ENCODE peak calls at places on chromosomes 6 and 20, in seven cellular contexts. One of them, this sample, is unnamed.

GRCh38 chr20:61988665-61989064 is 77.0 kb downstream of the TAF4 start:
- DNase-seq in H1: no peak
- DNase-seq in HCT116: no peak
- DNase-seq in GM12878: no peak
- DNase-seq in SK-N-SH: no peak
- DNase-seq in HepG2: no peak
- DNase-seq in K562: no peak
- DNase-seq in this sample: no peak

GRCh38 chr6:127148511-127148910 is 30.0 kb downstream of the RSPO3 start:
- DNase-seq in H1: no peak
- DNase-seq in SK-N-SH: no peak
- DNase-seq in K562: no peak
- DNase-seq in GM12878: no peak
- DNase-seq in HCT116: no peak
- DNase-seq in HepG2: no peak
- DNase-seq in this sample: no peak

GRCh38 chr6:109978174-109979032 is at the start of gene GPR6:
- DNase-seq in HCT116: no peak
- DNase-seq in K562: peak; percentile 63
- DNase-seq in H1: peak; percentile 97
- DNase-seq in HepG2: peak; percentile 24
- DNase-seq in GM12878: no peak
- DNase-seq in SK-N-SH: peak; percentile 76
- DNase-seq in this sample: peak; percentile 77

GRCh38 chr6:16654703-16655102 is 106.6 kb downstream of the ATXN1 start:
- DNase-seq in SK-N-SH: no peak
- DNase-seq in GM12878: no peak
- DNase-seq in H1: no peak
- DNase-seq in K562: no peak
- DNase-seq in HepG2: no peak
- DNase-seq in HCT116: no peak
- DNase-seq in this sample: no peak

GRCh38 chr20:1005452-1006027 is 3.4 kb upstream of the RSPO4 start:
- DNase-seq in HepG2: peak; percentile 59
- DNase-seq in HCT116: peak; percentile 63
- DNase-seq in SK-N-SH: peak; percentile 66
- DNase-seq in K562: peak; percentile 59
- DNase-seq in GM12878: peak; percentile 2
- DNase-seq in H1: peak; percentile 57
- DNase-seq in this sample: peak; percentile 85

GRCh38 chr6:130900913-130901312 is 73.7 kb downstream of the SMLR1 start:
- DNase-seq in HepG2: no peak
- DNase-seq in HCT116: peak; percentile 21
- DNase-seq in H1: no peak
- DNase-seq in K562: no peak
- DNase-seq in GM12878: no peak
- DNase-seq in SK-N-SH: no peak
- DNase-seq in this sample: no peak

GRCh38 chr6:13412639-13413465 is 74.5 kb downstream of the GFOD1 start:
- DNase-seq in GM12878: no peak
- DNase-seq in H1: no peak
- DNase-seq in HepG2: peak; percentile 80
- DNase-seq in HCT116: no peak
- DNase-seq in SK-N-SH: no peak
- DNase-seq in K562: no peak
- DNase-seq in this sample: no peak

GRCh38 chr6:33651947-33652346 is 30.8 kb downstream of the ITPR3 start:
- DNase-seq in H1: no peak
- DNase-seq in K562: no peak
- DNase-seq in HepG2: no peak
- DNase-seq in GM12878: no peak
- DNase-seq in SK-N-SH: no peak
- DNase-seq in HCT116: no peak
- DNase-seq in this sample: no peak

GRCh38 chr6:143061597-143062385 is 1.1 kb downstream of the AIG1 start:
- DNase-seq in K562: no peak
- DNase-seq in SK-N-SH: no peak
- DNase-seq in GM12878: no peak
- DNase-seq in HepG2: peak; percentile 86
- DNase-seq in H1: no peak
- DNase-seq in HCT116: no peak
- DNase-seq in this sample: no peak

GRCh38 chr6:33929575-33930288 is 125.9 kb upstream of the MLN start:
- DNase-seq in K562: no peak
- DNase-seq in HepG2: no peak
- DNase-seq in GM12878: no peak
- DNase-seq in HCT116: no peak
- DNase-seq in SK-N-SH: no peak
- DNase-seq in H1: no peak
- DNase-seq in this sample: no peak

GRCh38 chr6:22343864-22344263 is 47.0 kb upstream of the PRL start:
- DNase-seq in SK-N-SH: no peak
- DNase-seq in HCT116: no peak
- DNase-seq in GM12878: no peak
- DNase-seq in K562: no peak
- DNase-seq in HepG2: no peak
- DNase-seq in H1: no peak
- DNase-seq in this sample: peak; percentile 26

GRCh38 chr6:4545929-4546328 is 230.3 kb upstream of the CDYL start:
- DNase-seq in GM12878: no peak
- DNase-seq in K562: no peak
- DNase-seq in H1: no peak
- DNase-seq in HCT116: no peak
- DNase-seq in HepG2: no peak
- DNase-seq in SK-N-SH: no peak
- DNase-seq in this sample: no peak

DNA sequence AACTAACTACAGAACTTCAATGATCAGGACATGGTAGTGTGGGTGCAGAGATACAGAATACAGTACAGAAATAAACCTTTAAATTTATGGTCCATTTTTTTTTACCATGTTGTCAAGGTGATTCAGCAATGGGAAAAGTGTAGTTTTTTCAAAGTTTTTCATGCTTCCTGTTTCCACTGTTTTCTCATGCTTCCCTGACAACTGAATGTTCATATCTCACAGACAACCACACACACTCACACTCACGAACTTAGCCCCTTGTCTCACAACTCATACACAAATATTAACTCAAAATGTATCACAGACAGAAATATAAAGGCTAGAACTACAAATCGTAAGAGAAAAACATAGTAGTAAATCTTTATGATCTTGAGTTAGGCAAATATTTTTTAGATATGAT is 232.6 kb upstream of the CDYL start:
- DNase-seq in H1: no peak
- DNase-seq in SK-N-SH: no peak
- DNase-seq in HepG2: no peak
- DNase-seq in HCT116: no peak
- DNase-seq in K562: no peak
- DNase-seq in GM12878: no peak
- DNase-seq in this sample: no peak
- TF ChIP-seq JUND in H1: no peak
- TF ChIP-seq JUND in SK-N-SH: no peak
- TF ChIP-seq JUND in HepG2: no peak
- TF ChIP-seq JUND in HCT116: no peak
- TF ChIP-seq JUND in K562: no peak
- TF ChIP-seq JUND in GM12878: no peak
- TF ChIP-seq JUND in this sample: no peak

GRCh38 chr6:139711714-139712585 is 337.5 kb upstream of the CITED2 start:
- DNase-seq in HCT116: no peak
- DNase-seq in HepG2: no peak
- DNase-seq in SK-N-SH: no peak
- DNase-seq in K562: no peak
- DNase-seq in H1: no peak
- DNase-seq in GM12878: no peak
- DNase-seq in this sample: no peak
- TF ChIP-seq JUND in HCT116: no peak
- TF ChIP-seq JUND in HepG2: no peak
- TF ChIP-seq JUND in SK-N-SH: peak; percentile 24
- TF ChIP-seq JUND in K562: no peak
- TF ChIP-seq JUND in H1: no peak
- TF ChIP-seq JUND in GM12878: no peak
- TF ChIP-seq JUND in this sample: no peak

GRCh38 chr6:119314894-119315272 is 34.7 kb downstream of the MAN1A1 start:
- DNase-seq in HepG2: no peak
- DNase-seq in GM12878: no peak
- DNase-seq in K562: peak; percentile 38
- DNase-seq in HCT116: no peak
- DNase-seq in SK-N-SH: no peak
- DNase-seq in H1: no peak
- DNase-seq in this sample: no peak
- TF ChIP-seq JUND in HepG2: no peak
- TF ChIP-seq JUND in GM12878: no peak
- TF ChIP-seq JUND in K562: no peak
- TF ChIP-seq JUND in HCT116: no peak
- TF ChIP-seq JUND in SK-N-SH: no peak
- TF ChIP-seq JUND in H1: no peak
- TF ChIP-seq JUND in this sample: no peak

DNA sequence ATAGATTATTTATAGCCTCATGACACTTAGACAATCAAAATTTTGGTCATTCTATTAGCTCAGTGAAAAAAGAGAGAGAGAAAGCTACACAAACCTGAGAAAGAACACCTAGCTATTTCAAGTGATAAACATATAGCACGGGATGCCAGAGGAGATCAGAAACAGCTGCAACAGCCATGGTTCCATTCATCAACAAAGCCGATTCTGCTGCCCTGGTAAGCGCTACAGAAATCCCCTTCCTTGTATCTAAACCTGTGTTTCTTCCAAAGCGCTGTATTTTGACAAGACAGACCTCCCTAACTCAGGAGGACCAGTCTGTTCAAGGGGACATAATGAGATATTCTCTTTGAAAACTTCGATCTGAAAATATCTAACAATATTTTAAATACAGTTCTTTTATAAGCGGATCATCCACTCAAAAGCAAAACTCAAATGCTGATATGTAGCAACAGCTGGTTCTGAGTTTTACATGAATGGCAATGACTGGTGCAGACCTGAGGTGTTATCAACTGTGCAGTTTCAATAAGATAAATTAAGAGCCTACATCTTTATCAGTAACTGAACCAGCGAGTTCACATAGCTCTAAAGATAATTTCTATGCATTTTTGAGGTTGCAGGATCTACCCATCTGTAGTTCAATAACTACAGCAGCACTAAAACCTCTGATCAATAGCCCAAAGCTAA is 447.8 kb downstream of the FRK start:
- DNase-seq in HepG2: no peak
- DNase-seq in H1: no peak
- DNase-seq in K562: no peak
- DNase-seq in SK-N-SH: no peak
- DNase-seq in HCT116: no peak
- DNase-seq in GM12878: no peak
- DNase-seq in this sample: no peak
- TF ChIP-seq JUND in HepG2: no peak
- TF ChIP-seq JUND in H1: no peak
- TF ChIP-seq JUND in K562: no peak
- TF ChIP-seq JUND in SK-N-SH: no peak
- TF ChIP-seq JUND in HCT116: no peak
- TF ChIP-seq JUND in GM12878: no peak
- TF ChIP-seq JUND in this sample: no peak

DNA sequence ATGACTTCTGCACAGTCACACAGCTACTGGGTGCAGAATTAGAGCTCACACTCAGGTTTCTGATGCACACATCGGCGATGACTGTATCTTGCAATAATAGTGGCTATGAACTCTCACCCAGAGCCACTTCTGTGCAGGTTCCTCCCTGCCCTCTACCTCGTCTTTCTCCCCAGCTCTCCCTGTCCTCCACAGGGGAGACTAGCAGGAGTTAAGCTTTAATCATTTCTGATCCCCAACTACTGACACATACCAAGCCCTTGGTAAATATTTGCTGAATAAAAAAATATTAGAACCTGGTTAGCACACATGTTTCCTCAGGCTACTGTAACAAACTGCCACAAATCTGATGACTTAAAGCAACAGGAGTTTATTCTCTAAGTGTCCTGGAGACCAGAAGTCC is 222.7 kb upstream of the FOXA2 start:
- DNase-seq in K562: no peak
- DNase-seq in HepG2: no peak
- DNase-seq in GM12878: no peak
- DNase-seq in HCT116: no peak
- DNase-seq in H1: no peak
- DNase-seq in SK-N-SH: no peak
- DNase-seq in this sample: no peak
- TF ChIP-seq JUND in K562: no peak
- TF ChIP-seq JUND in HepG2: no peak
- TF ChIP-seq JUND in GM12878: no peak
- TF ChIP-seq JUND in HCT116: no peak
- TF ChIP-seq JUND in H1: no peak
- TF ChIP-seq JUND in SK-N-SH: no peak
- TF ChIP-seq JUND in this sample: no peak

GRCh38 chr6:151289399-151290007 is 49.7 kb downstream of the AKAP12 start:
- DNase-seq in SK-N-SH: no peak
- DNase-seq in HCT116: no peak
- DNase-seq in HepG2: no peak
- DNase-seq in GM12878: no peak
- DNase-seq in H1: no peak
- DNase-seq in K562: no peak
- DNase-seq in this sample: no peak

GRCh38 chr6:151293621-151294020 is 53.9 kb downstream of the AKAP12 start:
- DNase-seq in GM12878: no peak
- DNase-seq in SK-N-SH: no peak
- DNase-seq in HCT116: no peak
- DNase-seq in HepG2: no peak
- DNase-seq in H1: no peak
- DNase-seq in K562: no peak
- DNase-seq in this sample: no peak

GRCh38 chr6:151294561-151295101 is 54.9 kb downstream of the AKAP12 start:
- DNase-seq in SK-N-SH: no peak
- DNase-seq in H1: no peak
- DNase-seq in K562: no peak
- DNase-seq in HepG2: no peak
- DNase-seq in HCT116: no peak
- DNase-seq in GM12878: no peak
- DNase-seq in this sample: no peak

GRCh38 chr6:151291145-151292055 is 51.6 kb downstream of the AKAP12 start:
- DNase-seq in SK-N-SH: peak; percentile 39
- DNase-seq in HCT116: no peak
- DNase-seq in H1: no peak
- DNase-seq in GM12878: no peak
- DNase-seq in K562: no peak
- DNase-seq in HepG2: no peak
- DNase-seq in this sample: no peak

DNA sequence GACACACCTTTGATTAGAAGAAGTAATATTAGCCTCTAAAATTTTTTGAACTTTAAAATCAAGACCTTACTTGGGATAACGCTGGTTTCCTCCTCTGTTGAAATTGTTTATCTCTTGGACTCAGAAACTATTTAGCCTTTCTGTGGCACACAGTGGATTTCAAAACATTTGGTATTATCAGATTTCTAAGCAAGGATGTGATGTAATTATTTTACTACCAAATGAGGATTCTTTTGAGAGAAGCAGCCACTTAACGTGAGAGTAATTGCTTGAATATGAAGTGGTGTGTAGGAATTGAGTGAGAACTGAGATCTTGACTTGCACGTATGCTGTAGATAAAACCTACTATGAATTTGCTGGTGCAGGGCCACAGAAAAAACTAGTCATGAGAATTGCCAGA is 53.2 kb downstream of the AKAP12 start:
- DNase-seq in K562: no peak
- DNase-seq in GM12878: no peak
- DNase-seq in H1: no peak
- DNase-seq in HCT116: no peak
- DNase-seq in HepG2: no peak
- DNase-seq in SK-N-SH: no peak
- DNase-seq in this sample: no peak
- TF ChIP-seq JUND in K562: no peak
- TF ChIP-seq JUND in GM12878: no peak
- TF ChIP-seq JUND in H1: no peak
- TF ChIP-seq JUND in HCT116: no peak
- TF ChIP-seq JUND in HepG2: no peak
- TF ChIP-seq JUND in SK-N-SH: no peak
- TF ChIP-seq JUND in this sample: no peak